ENCODE peak calls at places on chromosomes 11 and 22, in five cellular contexts. One of them, this sample, is unnamed.
A peak's percentile ranks its signal among the peaks of the same experiment; 100 is the strongest.

GRCh38 chr22:46021577-46021976 is 44.6 kb upstream of the WNT7B start:
- DNase-seq in NB4: no peak
- DNase-seq in lower leg skin: no peak
- DNase-seq in body of pancreas: no peak
- DNase-seq in tibial nerve: no peak
- DNase-seq in this sample: no peak

GRCh38 chr11:820655-821512 is 2.2 kb downstream of the PNPLA2 start:
- DNase-seq in tibial nerve: no peak
- DNase-seq in NB4: peak; percentile 61
- DNase-seq in lower leg skin: peak; percentile 72
- DNase-seq in body of pancreas: peak; percentile 96
- DNase-seq in this sample: no peak

GRCh38 chr11:2092956-2093412 is 46.2 kb downstream of the IGF2 start:
- DNase-seq in lower leg skin: peak; percentile 79
- DNase-seq in NB4: peak; percentile 42
- DNase-seq in tibial nerve: no peak
- DNase-seq in body of pancreas: peak; percentile 97
- DNase-seq in this sample: no peak

GRCh38 chr11:134623711-134624110 is 211.7 kb upstream of the B3GAT1 start:
- DNase-seq in lower leg skin: no peak
- DNase-seq in tibial nerve: no peak
- DNase-seq in body of pancreas: no peak
- DNase-seq in NB4: no peak
- DNase-seq in this sample: no peak

GRCh38 chr11:79973701-79974626 is 533.1 kb upstream of the TENM4 start:
- DNase-seq in tibial nerve: no peak
- DNase-seq in lower leg skin: no peak
- DNase-seq in NB4: no peak
- DNase-seq in body of pancreas: no peak
- DNase-seq in this sample: no peak

GRCh38 chr22:45163074-45163416 is 680 bp upstream of the NUP50 start:
- DNase-seq in lower leg skin: no peak
- DNase-seq in body of pancreas: peak; percentile 45
- DNase-seq in NB4: peak; percentile 57
- DNase-seq in tibial nerve: no peak
- DNase-seq in this sample: no peak

GRCh38 chr11:11640152-11640551 is 18.3 kb upstream of the GALNT18 start:
- DNase-seq in NB4: no peak
- DNase-seq in tibial nerve: no peak
- DNase-seq in lower leg skin: no peak
- DNase-seq in body of pancreas: no peak
- DNase-seq in this sample: no peak

GRCh38 chr22:26170795-26171194 is 1.5 kb downstream of the SEZ6L start:
- DNase-seq in tibial nerve: no peak
- DNase-seq in NB4: peak; percentile 29
- DNase-seq in lower leg skin: no peak
- DNase-seq in body of pancreas: peak; percentile 6
- DNase-seq in this sample: no peak

GRCh38 chr11:57499413-57499982 is 16.0 kb downstream of the SLC43A1 start:
- DNase-seq in tibial nerve: peak; percentile 97
- DNase-seq in body of pancreas: peak; percentile 97
- DNase-seq in lower leg skin: peak; percentile 94
- DNase-seq in NB4: peak; percentile 51
- DNase-seq in this sample: peak; percentile 36

GRCh38 chr11:30510750-30511149 is 75.4 kb downstream of the MPPED2 start:
- DNase-seq in NB4: no peak
- DNase-seq in lower leg skin: no peak
- DNase-seq in body of pancreas: no peak
- DNase-seq in tibial nerve: no peak
- DNase-seq in this sample: no peak

GRCh38 chr11:10294289-10294953 is 402 bp upstream of the SBF2 start:
- DNase-seq in lower leg skin: peak; percentile 60
- DNase-seq in body of pancreas: peak; percentile 47
- DNase-seq in NB4: peak; percentile 51
- DNase-seq in tibial nerve: no peak
- DNase-seq in this sample: no peak

GRCh38 chr22:30221121-30221992 is 25.2 kb downstream of the LIF start:
- DNase-seq in lower leg skin: no peak
- DNase-seq in NB4: no peak
- DNase-seq in body of pancreas: no peak
- DNase-seq in tibial nerve: no peak
- DNase-seq in this sample: no peak

GRCh38 chr11:71563401-71563800 is 2.0 kb upstream of the KRTAP5-10 start:
- DNase-seq in tibial nerve: no peak
- DNase-seq in NB4: peak; percentile 68
- DNase-seq in body of pancreas: peak; percentile 31
- DNase-seq in lower leg skin: no peak
- DNase-seq in this sample: no peak

GRCh38 chr11:105003151-105003550 is 19.8 kb downstream of the CASP5 start:
- DNase-seq in tibial nerve: no peak
- DNase-seq in lower leg skin: no peak
- DNase-seq in body of pancreas: no peak
- DNase-seq in NB4: no peak
- DNase-seq in this sample: no peak

GRCh38 chr11:27420722-27421572 is 51.6 kb downstream of the LGR4 start:
- DNase-seq in NB4: peak; percentile 49
- DNase-seq in body of pancreas: no peak
- DNase-seq in tibial nerve: no peak
- DNase-seq in lower leg skin: no peak
- DNase-seq in this sample: no peak

GRCh38 chr11:103892603-103893002 is 143.8 kb upstream of the DDI1 start:
- DNase-seq in tibial nerve: no peak
- DNase-seq in lower leg skin: no peak
- DNase-seq in body of pancreas: no peak
- DNase-seq in NB4: peak; percentile 23
- DNase-seq in this sample: no peak

GRCh38 chr11:44939673-44940072 is 11.0 kb downstream of the TP53I11 start:
- DNase-seq in lower leg skin: no peak
- DNase-seq in body of pancreas: no peak
- DNase-seq in NB4: peak; percentile 88
- DNase-seq in tibial nerve: no peak
- DNase-seq in this sample: no peak
- TF ChIP-seq CTCF in lower leg skin: no peak
- TF ChIP-seq CTCF in body of pancreas: no peak
- TF ChIP-seq CTCF in NB4: peak; percentile 52
- TF ChIP-seq CTCF in tibial nerve: no peak
- TF ChIP-seq CTCF in this sample: no peak

GRCh38 chr11:123822022-123822421 is 15.9 kb upstream of the OR6M1 start:
- DNase-seq in body of pancreas: peak; percentile 77
- DNase-seq in lower leg skin: no peak
- DNase-seq in NB4: no peak
- DNase-seq in tibial nerve: no peak
- DNase-seq in this sample: no peak

DNA sequence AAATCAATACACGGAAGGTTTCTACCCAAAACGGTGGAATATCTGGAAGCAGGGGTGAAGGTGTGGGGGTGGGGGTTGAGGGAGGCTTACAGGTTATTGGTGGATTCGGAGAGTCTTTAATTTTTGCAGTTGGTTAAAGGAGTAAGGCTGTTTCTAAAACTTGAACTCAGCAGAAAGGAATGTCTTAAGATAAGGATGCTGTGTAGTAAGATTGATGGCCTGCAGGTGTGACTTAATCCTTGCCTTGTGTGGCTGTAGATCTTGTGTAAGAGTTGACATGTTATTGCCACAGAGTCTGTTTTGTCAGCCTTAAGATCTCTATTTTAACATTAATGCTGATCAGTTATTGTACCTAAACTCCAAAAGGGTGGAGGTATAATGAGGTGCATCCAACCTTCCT is 16.4 kb upstream of the OR6M1 start:
- DNase-seq in body of pancreas: peak; percentile 62
- DNase-seq in tibial nerve: no peak
- DNase-seq in lower leg skin: no peak
- DNase-seq in NB4: no peak
- DNase-seq in this sample: no peak
- H3K4me3 ChIP-seq in body of pancreas: no peak overlapping the region
- H3K4me3 ChIP-seq in tibial nerve: no peak overlapping the region
- H3K4me3 ChIP-seq in lower leg skin: no peak overlapping the region
- H3K4me3 ChIP-seq in NB4: no peak overlapping the region
- H3K4me3 ChIP-seq in this sample: no peak overlapping the region

DNA sequence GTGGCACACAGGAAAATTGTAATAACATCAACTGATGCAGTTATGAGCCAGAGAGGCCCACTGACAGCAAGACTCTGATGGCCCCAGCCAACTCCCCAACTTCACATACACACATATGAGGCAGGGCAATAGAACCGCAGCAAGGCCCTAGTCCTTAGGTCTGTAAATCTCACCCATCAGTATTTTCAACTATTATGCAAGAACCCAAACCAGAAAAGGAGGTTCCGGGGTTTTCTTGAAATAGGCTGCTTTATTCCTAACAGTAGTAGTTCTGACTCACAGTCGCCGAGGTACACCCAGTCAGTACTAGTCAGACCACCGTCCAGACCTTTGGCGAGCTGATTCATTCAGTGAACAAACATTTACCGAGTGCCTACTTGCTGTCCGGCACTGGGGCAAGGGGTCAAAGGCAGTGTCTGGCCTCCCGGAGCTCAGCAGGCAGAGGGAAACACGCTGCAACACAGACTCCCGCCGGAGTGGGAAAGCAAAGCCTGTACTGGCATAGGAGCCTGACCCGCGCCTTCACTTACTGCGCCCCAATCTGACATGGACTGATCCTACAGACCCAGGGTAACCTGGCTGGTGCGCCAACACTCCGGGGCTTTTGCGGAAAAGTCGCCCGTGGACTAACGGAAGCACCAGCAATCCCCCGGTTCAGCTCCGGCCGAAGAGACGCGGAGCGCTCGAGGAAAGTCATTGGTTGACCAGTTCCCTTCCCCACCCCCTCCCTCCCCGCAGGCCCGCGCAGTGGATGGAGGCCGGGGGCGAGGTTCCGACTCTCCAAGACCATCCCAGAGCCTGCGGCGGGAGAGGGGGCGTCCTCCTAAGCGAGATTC is 1.3 kb downstream of the PLEKHA7 start:
- DNase-seq in NB4: no peak
- DNase-seq in lower leg skin: no peak
- DNase-seq in body of pancreas: peak; percentile 75
- DNase-seq in tibial nerve: no peak
- DNase-seq in this sample: no peak
- TF ChIP-seq POLR2A in NB4: no peak
- TF ChIP-seq POLR2A in lower leg skin: no peak
- TF ChIP-seq POLR2A in body of pancreas: peak; percentile 70
- TF ChIP-seq POLR2A in tibial nerve: no peak
- TF ChIP-seq POLR2A in this sample: no peak

GRCh38 chr11:128021304-128022006 is 565.9 kb downstream of the ETS1 start:
- DNase-seq in lower leg skin: no peak
- DNase-seq in NB4: peak; percentile 18
- DNase-seq in tibial nerve: no peak
- DNase-seq in body of pancreas: no peak
- DNase-seq in this sample: no peak
- TF ChIP-seq CTCF in lower leg skin: no peak
- TF ChIP-seq CTCF in NB4: peak; percentile 1
- TF ChIP-seq CTCF in tibial nerve: no peak
- TF ChIP-seq CTCF in body of pancreas: no peak
- TF ChIP-seq CTCF in this sample: no peak

DNA sequence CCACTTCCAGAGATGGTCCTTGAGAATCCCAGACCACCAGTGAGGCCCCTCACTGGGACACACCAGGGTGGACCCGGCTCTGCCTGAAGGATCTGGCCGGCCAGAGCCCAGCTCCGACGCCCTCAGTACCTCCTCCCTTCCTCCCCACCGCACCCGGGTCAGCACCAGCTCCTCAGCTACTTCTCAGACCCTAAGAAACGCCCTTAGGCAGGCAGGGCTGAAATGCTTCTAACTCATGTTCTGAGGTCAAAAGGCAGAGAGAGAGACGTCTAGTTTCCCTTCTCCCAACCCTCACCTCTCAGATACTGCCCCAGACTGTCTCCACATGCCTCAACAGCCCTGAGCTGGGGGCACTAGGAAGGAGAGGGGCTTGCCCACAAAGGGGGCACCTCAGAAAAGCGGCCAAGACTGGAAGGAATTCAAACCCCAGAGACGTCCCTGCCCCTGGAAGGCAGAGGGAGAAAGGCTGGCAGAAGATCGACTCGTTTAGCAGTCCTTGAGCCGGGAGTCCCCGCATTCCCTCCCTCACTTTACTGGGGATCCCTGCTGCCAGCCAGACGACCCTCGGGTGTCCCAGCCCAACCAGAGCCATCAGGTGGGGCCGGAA is 539 bp downstream of the USH1C start:
- DNase-seq in lower leg skin: no peak
- DNase-seq in body of pancreas: no peak
- DNase-seq in NB4: no peak
- DNase-seq in tibial nerve: no peak
- DNase-seq in this sample: no peak
- H3K4me3 ChIP-seq in lower leg skin: no peak overlapping the region
- H3K4me3 ChIP-seq in body of pancreas: no peak overlapping the region
- H3K4me3 ChIP-seq in NB4: no peak overlapping the region
- H3K4me3 ChIP-seq in tibial nerve: no peak overlapping the region
- H3K4me3 ChIP-seq in this sample: no peak overlapping the region

GRCh38 chr22:27617214-27617881 is 184.2 kb downstream of the MN1 start:
- DNase-seq in NB4: no peak
- DNase-seq in lower leg skin: no peak
- DNase-seq in tibial nerve: no peak
- DNase-seq in body of pancreas: no peak
- DNase-seq in this sample: no peak
- TF ChIP-seq POLR2A in NB4: no peak
- TF ChIP-seq POLR2A in lower leg skin: no peak
- TF ChIP-seq POLR2A in tibial nerve: no peak
- TF ChIP-seq POLR2A in body of pancreas: no peak
- TF ChIP-seq POLR2A in this sample: no peak

GRCh38 chr11:61335355-61335710 is 2.3 kb downstream of the TKFC start:
- DNase-seq in tibial nerve: no peak
- DNase-seq in lower leg skin: no peak
- DNase-seq in body of pancreas: no peak
- DNase-seq in NB4: no peak
- DNase-seq in this sample: no peak

GRCh38 chr11:61337706-61338268 is 4.8 kb downstream of the TKFC start:
- DNase-seq in body of pancreas: no peak
- DNase-seq in NB4: no peak
- DNase-seq in tibial nerve: no peak
- DNase-seq in lower leg skin: no peak
- DNase-seq in this sample: no peak

GRCh38 chr11:61333638-61334433 is 808 bp downstream of the TKFC start:
- DNase-seq in tibial nerve: no peak
- DNase-seq in NB4: peak; percentile 75
- DNase-seq in lower leg skin: no peak
- DNase-seq in body of pancreas: no peak
- DNase-seq in this sample: no peak

GRCh38 chr11:61334434-61335354 is 1.7 kb downstream of the TKFC start:
- DNase-seq in lower leg skin: no peak
- DNase-seq in body of pancreas: peak; percentile 55
- DNase-seq in NB4: peak; percentile 32
- DNase-seq in tibial nerve: no peak
- DNase-seq in this sample: no peak

GRCh38 chr11:61336171-61336935 is 3.3 kb downstream of the TKFC start:
- DNase-seq in NB4: peak; percentile 88
- DNase-seq in body of pancreas: peak; percentile 84
- DNase-seq in tibial nerve: peak; percentile 42
- DNase-seq in lower leg skin: peak; percentile 68
- DNase-seq in this sample: peak; percentile 30
- TF ChIP-seq CTCF in NB4: peak; percentile 98
- TF ChIP-seq CTCF in body of pancreas: peak; percentile 96
- TF ChIP-seq CTCF in tibial nerve: peak; percentile 94
- TF ChIP-seq CTCF in lower leg skin: no peak
- TF ChIP-seq CTCF in this sample: peak; percentile 99

This sample was measured in esophagus squamous epithelium.